ENCODE peak calls at places on chromosomes 2 and 18, in nine cellular contexts. M, Y, C, N, E, H, K, P and X are unnamed samples. For H3K27me3, the result is how much of the 10 kb centered on the place peaks cover.

GRCh38 chr2:58449286-58450010 is 208.3 kb upstream of the FANCL start:
- DNase-seq in N (no peak), Y (no peak), P (no peak), K (no peak), H (no peak), C (peak), E (no peak), M (no peak), X (no peak)

GRCh38 chr2:216645636-216645950 is 12.4 kb downstream of the IGFBP2 start:
- DNase-seq in H (peak), P (no peak), M (no peak), N (no peak), K (no peak), C (no peak), Y (no peak), E (no peak), X (no peak)

GRCh38 chr2:96538487-96539214 is 2.1 kb downstream of the ARID5A start:
- DNase-seq in E (peak), C (peak), Y (peak), K (peak), M (peak), H (peak), N (peak), P (peak), X (peak)

GRCh38 chr2:224909885-224910517 is 132.3 kb downstream of the DOCK10 start:
- DNase-seq in C (no peak), E (no peak), M (peak), N (peak), P (peak), Y (peak), K (peak), H (peak), X (no peak)

GRCh38 chr2:44291281-44292248 is 16.3 kb downstream of the SLC3A1 start:
- DNase-seq in N (peak), P (peak), C (no peak), E (no peak), K (no peak), Y (peak), H (peak), M (peak), X (peak)

GRCh38 chr2:7819316-7819715 is 862.5 kb upstream of the ID2 start:
- DNase-seq in E (no peak), C (no peak), P (no peak), K (no peak), M (no peak), H (no peak), N (no peak), Y (no peak), X (no peak)

GRCh38 chr2:45255568-45255967 is 246.3 kb upstream of the SIX2 start:
- DNase-seq in P (no peak), C (no peak), M (no peak), E (no peak), Y (no peak), K (no peak), H (no peak), N (no peak), X (no peak)

GRCh38 chr2:185970148-185970852 is 231.7 kb downstream of the FSIP2 start:
- DNase-seq in H (no peak), Y (no peak), N (peak), C (no peak), K (no peak), E (no peak), M (no peak), P (no peak), X (no peak)

GRCh38 chr18:3498705-3499451 is 48.9 kb downstream of the TGIF1 start:
- DNase-seq in E (peak), Y (peak), N (peak), M (peak), H (peak), P (no peak), K (no peak), C (no peak), X (peak)

GRCh38 chr18:75624836-75625235 is 197.3 kb upstream of the SMIM21 start:
- DNase-seq in E (no peak), M (no peak), C (no peak), H (no peak), K (no peak), Y (no peak), N (no peak), P (no peak), X (no peak)

GRCh38 chr18:59715966-59716369 is 18.7 kb upstream of the CCBE1 start:
- DNase-seq in K (no peak), E (no peak), Y (no peak), N (no peak), P (no peak), M (no peak), C (no peak), H (no peak), X (no peak)

GRCh38 chr18:10169064-10169562 is 255.3 kb downstream of the VAPA start:
- DNase-seq in E (no peak), H (peak), P (no peak), N (no peak), C (no peak), Y (no peak), M (no peak), K (no peak), X (no peak)

GRCh38 chr2:46187112-46187618 is 110.0 kb upstream of the EPAS1 start:
- DNase-seq in H (peak), E (no peak), P (no peak), N (no peak), M (no peak), C (peak), Y (peak), K (peak), X (peak)

GRCh38 chr2:102489646-102490045 is 16.6 kb downstream of the SLC9A4 start:
- DNase-seq in C (no peak), K (no peak), E (no peak), N (no peak), M (no peak), P (no peak), H (no peak), Y (no peak), X (no peak)

GRCh38 chr2:176325732-176326131 is 56.5 kb downstream of the MTX2 start:
- DNase-seq in E (no peak), C (no peak), P (no peak), M (no peak), Y (no peak), K (no peak), N (no peak), H (no peak), X (no peak)

GRCh38 chr18:8654482-8655451 is 45.5 kb downstream of the RAB12 start:
- DNase-seq in K (no peak), C (no peak), Y (no peak), P (no peak), M (no peak), H (no peak), E (no peak), N (peak), X (no peak)

GRCh38 chr2:20452551-20452950 is 5.7 kb downstream of the RHOB start:
- DNase-seq in E (no peak), K (peak), N (no peak), P (peak), M (no peak), C (no peak), H (peak), Y (peak), X (no peak)

GRCh38 chr2:66440011-66440542 is 5.2 kb downstream of the MEIS1 start:
- DNase-seq in P (peak), N (peak), C (no peak), E (peak), Y (no peak), H (no peak), K (peak), M (no peak), X (peak)

GRCh38 chr2:84938194-84938879 is 32.6 kb upstream of the KCMF1 start:
- DNase-seq in P (no peak), H (no peak), E (no peak), C (peak), N (no peak), K (no peak), Y (no peak), M (no peak), X (no peak)

GRCh38 chr2:238847841-238848565 is at the start of gene TWIST2:
- DNase-seq in H (peak), K (peak), Y (peak), P (peak), M (peak), C (no peak), N (peak), E (peak), X (no peak)

GRCh38 chr2:96771792-96772618 is 11.3 kb downstream of the CNNM4 start:
- DNase-seq in P (no peak), Y (no peak), N (peak), E (no peak), C (no peak), H (peak), M (peak), K (no peak), X (no peak)

GRCh38 chr2:25698752-25699151 is 25.4 kb upstream of the DTNB start:
- DNase-seq in M (no peak), E (no peak), N (peak), P (no peak), H (no peak), K (no peak), Y (no peak), C (no peak), X (no peak)

GRCh38 chr2:196399736-196400691 is 228.6 kb upstream of the STK17B start:
- DNase-seq in K (no peak), P (no peak), Y (no peak), M (no peak), C (no peak), N (peak), E (no peak), H (no peak), X (peak)

GRCh38 chr2:101111917-101112771 is 39.0 kb downstream of the TBC1D8 start:
- DNase-seq in N (no peak), P (no peak), E (no peak), K (peak), Y (peak), M (no peak), C (no peak), H (no peak), X (no peak)

DNA sequence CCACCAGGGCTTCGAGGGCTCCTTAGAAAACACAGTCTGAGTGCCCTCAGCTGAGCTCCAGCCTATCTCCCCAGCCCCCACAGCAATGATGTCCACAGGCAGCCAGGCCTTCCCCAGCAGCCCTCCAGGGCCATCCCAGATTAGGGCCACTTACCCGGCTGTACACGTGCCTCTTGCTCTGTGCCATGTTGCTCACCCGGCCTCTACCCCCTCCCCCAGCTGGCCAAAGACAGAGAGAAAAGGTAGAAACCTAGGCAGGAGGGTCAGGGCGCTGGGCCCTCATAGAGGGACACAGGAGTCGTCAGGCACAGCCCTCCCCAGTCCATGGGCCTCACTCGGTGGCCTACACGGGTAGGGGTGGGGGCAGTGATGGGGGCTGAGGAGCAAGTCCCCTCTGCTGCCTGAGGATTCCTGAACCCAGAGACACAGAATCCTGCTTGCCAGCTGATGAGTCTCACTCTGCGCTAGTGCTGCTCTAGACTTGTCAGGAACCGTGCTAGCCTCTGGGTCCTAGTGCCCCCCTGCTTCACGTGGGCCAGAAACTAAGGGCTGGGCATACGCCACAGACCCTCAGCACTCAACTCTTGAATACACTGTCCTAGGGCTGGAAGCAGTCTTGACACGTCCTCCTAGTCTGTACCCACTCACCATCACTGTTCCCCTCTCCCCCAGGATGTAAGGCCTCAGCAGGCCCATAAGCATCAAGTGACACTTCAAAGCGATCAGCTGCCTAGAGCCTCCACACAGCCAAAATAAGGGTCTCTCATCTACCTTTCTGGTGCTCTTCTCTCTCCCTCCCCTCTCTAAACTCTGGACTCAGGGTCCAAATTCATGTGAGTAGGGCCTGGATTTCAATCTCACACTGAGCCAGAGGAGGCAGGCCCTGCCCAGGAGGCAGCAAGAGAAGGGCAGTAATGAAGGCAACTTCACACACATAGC is at the start of gene DCTN1:
- DNase-seq in M (no peak), C (no peak), N (peak), Y (peak), K (peak), P (no peak), H (peak), E (no peak), X (peak)
- H3K4me3 ChIP-seq in M (peak), C (no peak), N (no peak), Y (peak), K (peak), P (peak), H (peak), E (peak), X (peak)

GRCh38 chr2:241272298-241272721 is 43.2 kb downstream of the HDLBP start:
- DNase-seq in P (no peak), C (no peak), E (peak), M (peak), H (peak), N (peak), K (peak), Y (peak), X (no peak)
- H3K27ac ChIP-seq in P (peak), C (peak), E (peak), M (peak), H (peak), N (peak), K (peak), Y (peak), X (no peak)

DNA sequence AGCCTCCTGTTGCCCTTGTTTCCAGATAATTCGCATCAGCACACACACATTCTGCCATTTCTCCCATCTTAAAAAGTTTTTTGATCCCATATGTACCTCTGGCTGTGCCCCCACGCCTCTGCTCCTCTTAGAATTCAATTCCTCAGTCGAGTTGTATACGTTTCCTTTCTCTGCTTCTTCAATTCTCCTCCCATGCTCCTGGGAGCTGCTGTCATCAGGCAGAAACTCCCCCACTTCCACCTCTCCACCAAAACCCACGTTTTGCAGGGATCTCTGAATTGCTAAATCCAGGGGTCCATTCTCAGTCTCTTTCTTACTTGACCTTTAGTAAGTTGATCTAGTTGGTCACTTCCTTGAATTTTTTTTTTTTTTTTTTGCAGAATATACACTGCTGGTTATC is 98.8 kb downstream of the VWA3B start:
- DNase-seq in Y (no peak), H (no peak), M (no peak), P (no peak), E (no peak), N (no peak), C (no peak), K (no peak), X (no peak)
- H3K27me3 ChIP-seq in Y (under half), H (under half), M (under half), P (under half), E (under half), N (under half), C (under half), K (under half), X (under half)

GRCh38 chr18:62033207-62033606 is 140.4 kb upstream of the RNF152 start:
- DNase-seq in E (no peak), M (no peak), Y (no peak), P (no peak), H (no peak), N (no peak), K (no peak), C (no peak), X (no peak)
- H3K4me3 ChIP-seq in E (no peak), M (no peak), Y (no peak), P (no peak), H (no peak), N (no peak), K (no peak), C (no peak), X (no peak)

GRCh38 chr2:27581417-27582128 is 1.3 kb upstream of the ZNF512 start:
- DNase-seq in K (no peak), E (no peak), H (no peak), P (no peak), M (no peak), C (no peak), Y (no peak), N (no peak), X (no peak)
- H3K27ac ChIP-seq in K (no peak), E (peak), H (no peak), P (peak), M (no peak), C (no peak), Y (no peak), N (no peak), X (no peak)

GRCh38 chr2:72927066-72927465 is 9.7 kb downstream of the EMX1 start:
- DNase-seq in Y (no peak), H (no peak), N (no peak), P (no peak), E (no peak), K (no peak), C (no peak), M (no peak), X (no peak)
- H3K27me3 ChIP-seq in Y (under half), H (half or more), N (half or more), P (half or more), E (half or more), K (half or more), C (under half), M (half or more), X (half or more)